ENCODE peak calls at places on chromosomes 5 and 9, in seven cellular contexts. K is fibroblast of pulmonary artery, F is endothelial cell, U is activated B cell treated with CpG ODN at 0.5 μM for 24 hours, G is AG04450, I is GM13977, C is psoas muscle. Y is an unnamed sample.

GRCh38 chr5:157558089-157558595 is 17.4 kb downstream of the ADAM19 start:
- DNase-seq in U (no peak), C (no peak), F (no peak), G (no peak), K (peak; percentile 33), I (no peak), Y (no peak)

GRCh38 chr5:119049824-119050449 is 20.9 kb upstream of the DMXL1 start:
- DNase-seq in C (no peak), I (no peak), F (no peak), U (no peak), G (no peak), K (peak; percentile 83), Y (no peak)

GRCh38 chr5:173570321-173571090 is 45.9 kb downstream of the BOD1 start:
- DNase-seq in U (no peak), F (no peak), G (no peak), C (no peak), I (no peak), K (no peak), Y (no peak)

GRCh38 chr9:86298873-86299272 is 16.5 kb upstream of the ISCA1 start:
- DNase-seq in G (no peak), F (no peak), I (no peak), K (no peak), U (no peak), C (no peak), Y (no peak)

GRCh38 chr5:37090781-37091180 is 158.4 kb downstream of the CPLANE1 start:
- DNase-seq in G (peak; percentile 7), F (no peak), C (no peak), U (no peak), K (peak; percentile 34), I (no peak), Y (no peak)

GRCh38 chr5:76303917-76304316 is 99.2 kb upstream of the IQGAP2 start:
- DNase-seq in K (no peak), I (peak; percentile 54), C (no peak), G (no peak), U (no peak), F (no peak), Y (peak; percentile 54)

GRCh38 chr5:133831506-133832224 is 136.8 kb downstream of the C5orf15 start:
- DNase-seq in C (no peak), G (no peak), K (peak; percentile 11), I (no peak), U (no peak), F (no peak), Y (no peak)

GRCh38 chr5:123088031-123088805 is 823 bp upstream of the PRDM6 start:
- DNase-seq in F (peak; percentile 27), U (no peak), G (no peak), K (no peak), C (no peak), I (peak; percentile 43), Y (peak; percentile 36)

GRCh38 chr5:101716941-101717340 is 579.1 kb downstream of the SLCO4C1 start:
- DNase-seq in U (no peak), G (no peak), F (no peak), I (no peak), C (no peak), K (no peak), Y (no peak)

GRCh38 chr5:74402553-74402952 is 238.0 kb downstream of the ENC1 start:
- DNase-seq in I (no peak), F (no peak), U (no peak), K (no peak), G (no peak), C (no peak), Y (no peak)

GRCh38 chr9:118786877-118787276 is 582.4 kb downstream of the BRINP1 start:
- DNase-seq in U (no peak), K (no peak), C (no peak), F (no peak), I (no peak), G (no peak), Y (no peak)

GRCh38 chr9:121353246-121353975 is 16.6 kb downstream of the STOM start:
- DNase-seq in U (no peak), G (no peak), C (no peak), I (peak; percentile 60), K (no peak), F (no peak), Y (peak; percentile 65)

GRCh38 chr9:87701931-87702421 is 23.9 kb upstream of the CTSL start:
- DNase-seq in K (no peak), U (no peak), F (no peak), I (no peak), C (no peak), G (no peak), Y (no peak)

GRCh38 chr9:136012651-136013050 is 51.5 kb upstream of the UBAC1 start:
- DNase-seq in I (no peak), U (no peak), F (no peak), C (peak; percentile 59), K (peak; percentile 14), G (no peak), Y (no peak)

GRCh38 chr9:120715331-120715924 is 1.2 kb upstream of the MEGF9 start:
- DNase-seq in K (peak; percentile 54), G (no peak), F (no peak), U (no peak), I (no peak), C (peak; percentile 81), Y (no peak)

GRCh38 chr9:127976498-127976897 is 4.3 kb downstream of the EEIG1 start:
- DNase-seq in U (no peak), C (peak; percentile 42), I (no peak), G (no peak), F (no peak), K (no peak), Y (no peak)

GRCh38 chr5:131466171-131466766 is 168.8 kb downstream of the RAPGEF6 start:
- DNase-seq in U (no peak), C (no peak), I (no peak), K (peak; percentile 69), F (no peak), G (peak; percentile 36), Y (no peak)

GRCh38 chr9:133113928-133114351 is 7.1 kb downstream of the RALGDS start:
- DNase-seq in U (no peak), I (no peak), F (no peak), C (peak; percentile 81), G (no peak), K (no peak), Y (no peak)

GRCh38 chr5:65072836-65073620 is 304.3 kb downstream of the CWC27 start:
- DNase-seq in I (no peak), U (no peak), C (no peak), K (peak; percentile 3), F (no peak), G (no peak), Y (no peak)

GRCh38 chr9:7273575-7273974 is 515.8 kb downstream of the KDM4C start:
- DNase-seq in C (no peak), I (no peak), F (peak; percentile 25), K (peak; percentile 60), G (peak; percentile 6), U (no peak), Y (no peak)

GRCh38 chr5:43075319-43076293 is 35.5 kb upstream of the ANXA2R start:
- DNase-seq in F (no peak), K (peak; percentile 57), G (no peak), U (no peak), I (no peak), C (peak; percentile 84), Y (no peak)

DNA sequence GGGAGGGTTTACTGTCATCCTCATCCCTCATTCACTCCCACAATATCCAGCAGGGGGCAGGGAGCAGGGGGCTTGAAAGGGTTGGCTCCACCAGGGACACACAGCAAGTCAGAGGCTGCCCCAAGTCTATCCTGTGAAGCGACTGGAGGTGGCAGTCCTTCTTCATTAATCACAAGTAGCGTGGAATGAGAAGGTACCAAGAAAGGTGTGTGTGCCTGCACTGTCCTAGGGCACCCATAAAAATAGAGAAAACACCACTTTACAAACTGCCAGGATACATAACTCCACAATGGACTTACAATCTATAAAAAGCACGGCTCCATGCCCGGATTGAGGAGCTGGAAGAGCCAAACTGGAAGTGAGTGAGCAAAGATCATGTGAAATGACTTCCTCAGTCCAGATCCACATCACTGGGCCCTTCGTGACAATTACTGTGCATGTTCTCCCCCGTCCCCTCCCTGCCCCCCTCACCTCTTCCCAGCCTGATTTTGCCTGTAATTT is 183.9 kb downstream of the SLIT3 start:
- DNase-seq in C (no peak), G (no peak), K (no peak), F (peak; percentile 6), U (no peak), I (no peak), Y (no peak)
- TF ChIP-seq CTCF in C (no peak), G (no peak), K (no peak), F (no peak), U (no peak), I (no peak), Y (no peak)

DNA sequence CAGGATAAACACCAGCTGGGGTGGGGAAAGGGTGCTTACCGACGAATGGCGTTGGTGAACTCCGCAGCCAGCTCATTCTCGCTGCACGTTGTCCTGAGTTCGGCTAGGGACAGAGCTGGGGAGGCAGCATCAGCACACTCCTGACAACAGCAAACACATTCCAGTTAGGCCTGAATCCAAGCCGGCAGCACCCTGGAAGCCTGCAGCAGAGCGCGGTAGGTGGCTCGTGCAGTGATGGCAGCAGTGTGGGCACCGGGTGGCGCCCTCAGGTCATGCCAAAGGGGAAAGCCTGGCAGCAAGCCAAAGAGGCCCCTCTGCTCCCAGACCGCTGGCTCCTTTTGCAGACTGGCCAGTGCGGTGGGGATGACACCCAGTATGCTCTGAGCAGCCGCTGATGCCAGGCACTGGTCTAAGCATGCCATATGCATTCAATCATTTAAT is 66.9 kb downstream of the DCP2 start:
- DNase-seq in F (peak; percentile 46), I (no peak), K (peak; percentile 41), G (no peak), C (peak; percentile 59), U (no peak), Y (no peak)
- TF ChIP-seq CTCF in F (no peak), I (peak; percentile 28), K (no peak), G (no peak), C (no peak), U (no peak), Y (no peak)

DNA sequence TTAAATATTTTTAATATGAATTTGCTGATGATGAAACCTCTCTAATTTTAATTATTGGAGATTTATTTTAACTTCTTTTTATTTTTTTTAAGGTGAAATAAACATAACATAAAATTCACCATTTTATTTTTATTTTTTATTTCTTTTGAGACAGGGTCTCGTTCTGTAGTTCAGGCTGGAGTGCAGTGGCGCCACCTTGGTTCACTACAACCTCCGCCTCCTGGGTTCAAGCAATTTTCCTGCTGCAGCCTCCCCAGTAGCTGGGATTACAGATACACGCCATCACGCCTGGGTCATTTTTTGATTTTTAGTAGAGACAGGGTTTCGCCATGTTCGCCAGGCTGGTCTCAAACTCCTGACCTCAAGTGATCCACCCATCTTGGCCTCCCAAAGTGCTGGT is 402.9 kb downstream of the PRR16 start:
- DNase-seq in C (no peak), I (no peak), F (no peak), U (no peak), K (no peak), G (no peak), Y (no peak)
- TF ChIP-seq CTCF in C (no peak), I (no peak), F (no peak), U (no peak), K (no peak), G (no peak), Y (no peak)

GRCh38 chr5:10030219-10030831 is 219.4 kb downstream of the ATPSCKMT start:
- DNase-seq in F (peak; percentile 53), K (peak; percentile 78), U (no peak), C (no peak), I (no peak), G (no peak), Y (no peak)

GRCh38 chr5:10034008-10034407 is 215.7 kb downstream of the ATPSCKMT start:
- DNase-seq in U (no peak), K (peak; percentile 61), F (no peak), I (no peak), C (no peak), G (no peak), Y (no peak)

GRCh38 chr5:10036136-10036535 is 213.6 kb downstream of the ATPSCKMT start:
- DNase-seq in G (no peak), F (no peak), C (no peak), K (peak; percentile 67), U (no peak), I (no peak), Y (no peak)

GRCh38 chr5:10031817-10032216 is 217.9 kb downstream of the ATPSCKMT start:
- DNase-seq in K (no peak), G (no peak), I (no peak), C (no peak), F (no peak), U (no peak), Y (no peak)
- TF ChIP-seq CTCF in K (no peak), G (no peak), I (no peak), C (no peak), F (no peak), U (no peak), Y (no peak)

Y was measured in GM20000.